ENCODE peak calls at places on chromosomes 1 and 21, in five cellular contexts. Y is NB4; W is left ventricle myocardium superior; S is activated CD4-positive, alpha-beta T cell treated with anti-CD3 and anti-CD28 coated beads, Interleukin-2, amount 50 U/mL, for 1 hour; O is RWPE1. F is an unnamed sample.

GRCh38 chr21:45855248-45855801 is 126.2 kb upstream of the COL6A1 start:
- DNase-seq in Y (no peak), W (no peak), S (no peak), O (no peak), F (no peak)

GRCh38 chr1:39922139-39922757 is 20.5 kb upstream of the MYCL start:
- DNase-seq in Y (no peak), W (no peak), S (no peak), O (no peak), F (no peak)

GRCh38 chr1:32266926-32267645 is 16.0 kb downstream of the LCK start:
- DNase-seq in Y (no peak), W (no peak), S (no peak), O (no peak), F (no peak)

GRCh38 chr1:237932806-237933205 is 42.1 kb upstream of the ZP4 start:
- DNase-seq in Y (no peak), W (no peak), S (no peak), O (peak), F (no peak)

GRCh38 chr1:192973988-192974387 is 85.2 kb downstream of the UCHL5 start:
- DNase-seq in Y (no peak), W (no peak), S (no peak), O (peak), F (no peak)

GRCh38 chr1:163168053-163168452 is 34.7 kb downstream of the RGS5 start:
- DNase-seq in Y (no peak), W (no peak), S (no peak), O (peak), F (no peak)

GRCh38 chr1:106439475-106439874 is 617.0 kb upstream of the PRMT6 start:
- DNase-seq in Y (no peak), W (no peak), S (no peak), O (no peak), F (no peak)

GRCh38 chr21:32921632-32922230 is 104.0 kb upstream of the OLIG2 start:
- DNase-seq in Y (peak), W (peak), S (peak), O (no peak), F (peak)